ENCODE peak calls at places on chromosomes 4 and X, in ten cellular contexts. V, L, Z, Y, W, K, I, G, S and N are unnamed samples.
A peak's percentile ranks its signal among the peaks of the same experiment; 100 is the strongest.

GRCh38 chr4:147760176-147760575 is 28.3 kb downstream of the ARHGAP10 start:
- DNase-seq in V (peak; percentile 60), L (no peak), Z (no peak), Y (no peak), W (no peak), K (no peak), I (no peak), G (no peak), S (no peak), N (no peak)

GRCh38 chr4:149344436-149344835 is 471.2 kb downstream of the IQCM start:
- DNase-seq in V (no peak), L (peak; percentile 5), Z (peak; percentile 67), Y (no peak), W (peak; percentile 40), K (no peak), I (no peak), G (no peak), S (no peak), N (peak; percentile 69)

GRCh38 chrX:49171752-49172279 is at the start of gene PLP2:
- DNase-seq in V (peak; percentile 58), L (no peak), Z (peak; percentile 35), Y (peak; percentile 21), W (peak; percentile 79), K (peak; percentile 92), I (no peak), G (peak; percentile 76), S (no peak), N (peak; percentile 46)

GRCh38 chr4:53026233-53026632 is 164.1 kb downstream of the RASL11B start:
- DNase-seq in V (no peak), L (no peak), Z (no peak), Y (no peak), W (peak; percentile 27), K (no peak), I (no peak), G (no peak), S (no peak), N (no peak)

GRCh38 chrX:100681581-100681980 is 37.6 kb downstream of the SRPX2 start:
- DNase-seq in V (no peak), L (no peak), Z (no peak), Y (no peak), W (peak; percentile 38), K (no peak), I (no peak), G (no peak), S (no peak), N (peak; percentile 8)

GRCh38 chr4:101229116-101229515 is 118.2 kb downstream of the PPP3CA start:
- DNase-seq in V (no peak), L (peak; percentile 13), Z (peak; percentile 59), Y (no peak), W (peak; percentile 22), K (no peak), I (no peak), G (no peak), S (no peak), N (peak; percentile 70)

GRCh38 chr4:109787807-109788206 is 14.0 kb downstream of the CFI start:
- DNase-seq in V (no peak), L (no peak), Z (no peak), Y (no peak), W (no peak), K (no peak), I (no peak), G (no peak), S (no peak), N (no peak)

GRCh38 chrX:116749943-116750342 is 287.2 kb upstream of the CT83 start:
- DNase-seq in V (no peak), L (no peak), Z (no peak), Y (no peak), W (no peak), K (no peak), I (no peak), G (no peak), S (no peak), N (no peak)

GRCh38 chrX:17788439-17788838 is 51.1 kb downstream of the SCML1 start:
- DNase-seq in V (peak; percentile 39), L (peak; percentile 1), Z (peak; percentile 42), Y (peak; percentile 60), W (peak; percentile 71), K (no peak), I (peak; percentile 60), G (peak; percentile 64), S (no peak), N (peak; percentile 32)

GRCh38 chr4:187209921-187210613 is 486.4 kb upstream of the FAT1 start:
- DNase-seq in V (no peak), L (peak; percentile 98), Z (peak; percentile 44), Y (no peak), W (peak; percentile 57), K (no peak), I (no peak), G (no peak), S (no peak), N (peak; percentile 88)

GRCh38 chrX:10038585-10038984 is 71.4 kb downstream of the CLDN34 start:
- DNase-seq in V (no peak), L (no peak), Z (no peak), Y (no peak), W (no peak), K (peak; percentile 42), I (no peak), G (no peak), S (no peak), N (no peak)

GRCh38 chr4:168840988-168841681 is 168.9 kb downstream of the CBR4 start:
- DNase-seq in V (peak; percentile 61), L (no peak), Z (no peak), Y (peak; percentile 87), W (no peak), K (no peak), I (no peak), G (no peak), S (no peak), N (no peak)

GRCh38 chr4:6909113-6909969 is at the start of gene TBC1D14:
- DNase-seq in V (peak; percentile 89), L (no peak), Z (peak; percentile 89), Y (peak; percentile 94), W (peak; percentile 95), K (peak; percentile 97), I (peak; percentile 92), G (peak; percentile 96), S (no peak), N (peak; percentile 90)
- TF ChIP-seq CTCF in V (no peak), L (peak; percentile 16), Z (peak; percentile 14), Y (peak; percentile 12), W (no peak), K (no peak), I (peak; percentile 18), G (no peak), S (no peak), N (peak; percentile 16)

GRCh38 chrX:107677501-107677901 is 49.2 kb downstream of the PRPS1 start:
- DNase-seq in V (no peak), L (no peak), Z (peak; percentile 54), Y (peak; percentile 28), W (peak; percentile 39), K (peak; percentile 72), I (no peak), G (no peak), S (no peak), N (peak; percentile 69)
- H3K4me3 ChIP-seq in V (no peak overlapping the region), L (no peak overlapping the region), Z (no peak overlapping the region), Y (no peak overlapping the region), W (no peak overlapping the region), K (no peak overlapping the region), I (no peak overlapping the region), G (peak overlapping the region; percentile 60), S (no peak overlapping the region), N (no peak overlapping the region)

DNA sequence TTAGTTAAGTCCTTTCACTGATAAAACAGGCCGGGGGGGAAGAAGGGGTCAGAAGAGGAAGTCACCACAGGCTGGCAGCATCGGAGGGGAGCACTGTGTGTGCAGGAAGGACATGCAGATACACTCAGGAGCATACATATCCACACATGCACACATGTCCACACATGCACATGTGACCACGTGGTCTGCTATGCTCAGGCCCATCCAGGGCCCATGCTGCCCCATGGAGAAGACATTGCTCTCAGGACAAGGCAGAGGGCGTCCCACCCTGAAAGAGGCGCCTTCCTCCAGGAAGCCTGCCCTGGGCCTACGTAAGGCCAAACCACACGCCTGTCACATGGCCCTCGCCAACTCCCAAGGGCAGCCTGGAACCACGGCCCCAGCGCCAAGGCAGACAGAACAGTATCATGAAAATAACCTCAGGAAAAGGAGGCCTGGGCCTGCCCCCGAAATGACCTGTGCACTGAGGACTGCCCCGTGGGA is 15.8 kb downstream of the WDR1 start:
- DNase-seq in V (no peak), L (no peak), Z (no peak), Y (no peak), W (no peak), K (no peak), I (no peak), G (peak; percentile 86), S (no peak), N (no peak)
- TF ChIP-seq CTCF in V (no peak), L (no peak), Z (no peak), Y (peak; percentile 7), W (no peak), K (no peak), I (no peak), G (no peak), S (no peak), N (no peak)

GRCh38 chr4:82588871-82589270 is 27.1 kb upstream of the TMEM150C start:
- DNase-seq in V (no peak), L (no peak), Z (no peak), Y (no peak), W (no peak), K (no peak), I (no peak), G (no peak), S (no peak), N (no peak)
- H3K4me3 ChIP-seq in V (no peak overlapping the region), L (no peak overlapping the region), Z (no peak overlapping the region), Y (no peak overlapping the region), W (no peak overlapping the region), K (no peak overlapping the region), I (no peak overlapping the region), G (no peak overlapping the region), S (no peak overlapping the region), N (no peak overlapping the region)

GRCh38 chr4:176789955-176790354 is 2.8 kb downstream of the VEGFC start:
- DNase-seq in V (no peak), L (no peak), Z (peak; percentile 68), Y (peak; percentile 54), W (peak; percentile 86), K (no peak), I (no peak), G (no peak), S (no peak), N (peak; percentile 80)
- TF ChIP-seq CTCF in V (no peak), L (peak; percentile 74), Z (peak; percentile 78), Y (peak; percentile 65), W (peak; percentile 69), K (no peak), I (peak; percentile 58), G (peak; percentile 69), S (peak; percentile 65), N (peak; percentile 73)

GRCh38 chr4:118277243-118277642 is 75.6 kb downstream of the PRSS12 start:
- DNase-seq in V (no peak), L (no peak), Z (no peak), Y (no peak), W (no peak), K (no peak), I (no peak), G (no peak), S (no peak), N (no peak)
- H3K4me3 ChIP-seq in V (no peak overlapping the region), L (no peak overlapping the region), Z (no peak overlapping the region), Y (peak overlapping the region; percentile 95), W (no peak overlapping the region), K (no peak overlapping the region), I (no peak overlapping the region), G (no peak overlapping the region), S (peak overlapping the region; percentile 57), N (no peak overlapping the region)

DNA sequence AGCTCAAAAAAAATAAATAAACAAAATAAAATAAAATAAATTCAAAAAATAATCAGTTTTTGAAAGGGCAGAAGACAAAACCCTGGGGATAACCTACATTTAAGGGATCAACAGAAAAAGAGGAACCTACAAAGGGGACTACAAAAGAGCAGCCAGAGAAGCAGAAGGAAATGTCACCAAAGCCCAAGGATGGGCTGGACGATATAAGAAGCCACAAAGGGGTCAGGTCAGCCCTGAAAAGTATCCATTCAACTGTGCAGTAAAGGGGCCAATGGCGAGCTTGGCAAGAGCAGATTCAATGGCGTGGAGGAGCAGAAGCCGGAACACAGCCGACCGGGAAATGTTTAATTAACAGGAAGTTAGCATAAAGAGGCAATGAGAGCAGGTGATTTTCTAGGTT is 16.9 kb downstream of the ACOT9 start:
- DNase-seq in V (no peak), L (no peak), Z (no peak), Y (no peak), W (no peak), K (no peak), I (no peak), G (no peak), S (no peak), N (no peak)
- TF ChIP-seq CTCF in V (no peak), L (no peak), Z (no peak), Y (no peak), W (no peak), K (no peak), I (no peak), G (no peak), S (no peak), N (no peak)